ENCODE peak calls at places on chromosome 1, in seven cellular contexts. F is stimulated activated CD8-positive, alpha-beta memory T cell treated with anti-CD3 and anti-CD28 coated beads, Interleukin-15, amount 100 ng/mL, for 24 hours; C is HepG2; R is NCI-H1092; Z is ecto neural progenitor cell; S is choroid plexus epithelial cell; U is NCI-H1694. T is an unnamed sample.

GRCh38 chr1:179287946-179288345 is 5.7 kb upstream of the SOAT1 start:
- DNase-seq in U (no peak), S (no peak), R (no peak), C (no peak), Z (no peak), F (no peak), T (no peak)

GRCh38 chr1:186099362-186100064 is 275.5 kb downstream of the TPR start:
- DNase-seq in R (no peak), C (no peak), F (no peak), S (no peak), Z (no peak), U (no peak), T (no peak)

GRCh38 chr1:67201891-67202290 is 35.6 kb downstream of the IL23R start:
- DNase-seq in U (no peak), S (no peak), R (no peak), C (no peak), Z (no peak), F (no peak), T (no peak)

GRCh38 chr1:156852414-156852874 is 6.5 kb downstream of the INSRR start:
- DNase-seq in Z (no peak), R (peak; percentile 98), F (no peak), U (peak; percentile 99), S (peak; percentile 80), C (peak; percentile 48), T (peak; percentile 26)

GRCh38 chr1:29520571-29521437 is 284.5 kb downstream of the PTPRU start:
- DNase-seq in S (no peak), F (no peak), R (no peak), C (no peak), Z (peak; percentile 36), U (no peak), T (no peak)

GRCh38 chr1:180213401-180214177 is 16.5 kb upstream of the LHX4 start:
- DNase-seq in F (no peak), S (no peak), C (no peak), Z (no peak), U (no peak), R (no peak), T (no peak)

GRCh38 chr1:1117469-1117831 is 1.6 kb upstream of the C1orf159 start:
- DNase-seq in Z (peak; percentile 47), C (no peak), S (no peak), R (no peak), F (no peak), U (no peak), T (no peak)

GRCh38 chr1:106956721-106957120 is 99.8 kb upstream of the PRMT6 start:
- DNase-seq in Z (no peak), F (no peak), U (no peak), S (no peak), C (no peak), R (no peak), T (no peak)